ENCODE peak calls at places on chromosomes 7 and 10, in five cellular contexts. Z is GM12878, W is GM12891, S is SK-N-SH, U is H1. X is an unnamed sample.

GRCh38 chr7:137642467-137642866 is 204.3 kb downstream of the DGKI start:
- DNase-seq in Z (no peak), W (no peak), S (no peak), U (no peak), X (no peak)

GRCh38 chr10:13414855-13415254 is 66.8 kb upstream of the SEPHS1 start:
- DNase-seq in Z (no peak), W (no peak), S (peak; percentile 36), U (peak; percentile 77), X (no peak)

GRCh38 chr7:25460426-25460825 is 232.1 kb upstream of the NPVF start:
- DNase-seq in Z (no peak), W (no peak), S (no peak), U (no peak), X (no peak)

GRCh38 chr7:37376386-37376785 is 72.3 kb downstream of the ELMO1 start:
- DNase-seq in Z (no peak), W (no peak), S (no peak), U (no peak), X (no peak)

GRCh38 chr7:63065684-63066083 is 933.0 kb upstream of the ZNF722 start:
- DNase-seq in Z (no peak), W (no peak), S (no peak), U (no peak), X (no peak)

GRCh38 chr7:86600506-86601290 is 43.0 kb upstream of the GRM3 start:
- DNase-seq in Z (no peak), W (no peak), S (no peak), U (no peak), X (no peak)

GRCh38 chr10:3895045-3895609 is 110.1 kb upstream of the KLF6 start:
- DNase-seq in Z (no peak), W (no peak), S (no peak), U (no peak), X (no peak)

GRCh38 chr7:90222811-90223725 is 11.5 kb downstream of the STEAP2 start:
- DNase-seq in Z (no peak), W (no peak), S (no peak), U (no peak), X (no peak)

GRCh38 chr7:47479821-47480575 is 101.9 kb downstream of the TNS3 start:
- DNase-seq in Z (no peak), W (no peak), S (no peak), U (no peak), X (no peak)

GRCh38 chr10:131747791-131748190 is 153.0 kb upstream of the PPP2R2D start:
- DNase-seq in Z (no peak), W (no peak), S (no peak), U (no peak), X (no peak)

GRCh38 chr7:15723840-15724239 is 37.4 kb upstream of the MEOX2 start:
- DNase-seq in Z (no peak), W (no peak), S (no peak), U (no peak), X (no peak)

GRCh38 chr7:70631732-70632131 is 500.2 kb upstream of the GALNT17 start:
- DNase-seq in Z (no peak), W (no peak), S (no peak), U (peak; percentile 55), X (no peak)

GRCh38 chr7:108202743-108203142 is 72.6 kb upstream of the LAMB4 start:
- DNase-seq in Z (no peak), W (no peak), S (peak; percentile 40), U (no peak), X (no peak)

GRCh38 chr7:234712-235553 is 42.6 kb downstream of the FAM20C start:
- DNase-seq in Z (no peak), W (no peak), S (no peak), U (no peak), X (no peak)

GRCh38 chr7:157426463-157427301 is 89.9 kb downstream of the DNAJB6 start:
- DNase-seq in Z (no peak), W (no peak), S (no peak), U (peak; percentile 44), X (no peak)

GRCh38 chr10:126583507-126584200 is 86.8 kb downstream of the C10orf90 start:
- DNase-seq in Z (no peak), W (no peak), S (no peak), U (no peak), X (no peak)

GRCh38 chr10:132912685-132913558 is 29.4 kb downstream of the CFAP46 start:
- DNase-seq in Z (no peak), W (no peak), S (no peak), U (peak; percentile 80), X (no peak)

GRCh38 chr10:114518401-114519305 is 114.4 kb upstream of the AFAP1L2 start:
- DNase-seq in Z (no peak), W (no peak), S (no peak), U (no peak), X (no peak)

GRCh38 chr10:116769791-116770190 is 27.4 kb upstream of the HSPA12A start:
- DNase-seq in Z (no peak), W (no peak), S (no peak), U (no peak), X (no peak)

GRCh38 chr10:104273291-104273690 is 4.3 kb downstream of the GSTO2 start:
- DNase-seq in Z (no peak), W (no peak), S (no peak), U (no peak), X (no peak)

GRCh38 chr7:69903410-69903809 is 305.1 kb downstream of the AUTS2 start:
- DNase-seq in Z (no peak), W (no peak), S (no peak), U (no peak), X (no peak)

GRCh38 chr10:60644436-60645130 is 133.7 kb upstream of the CDK1 start:
- DNase-seq in Z (no peak), W (no peak), S (no peak), U (no peak), X (no peak)

GRCh38 chr10:54060572-54060971 is 740.5 kb downstream of the PCDH15 start:
- DNase-seq in Z (no peak), W (no peak), S (no peak), U (no peak), X (no peak)

GRCh38 chr7:123204206-123204835 is 4.6 kb upstream of the SLC13A1 start:
- DNase-seq in Z (no peak), W (no peak), S (no peak), U (no peak), X (no peak)

GRCh38 chr10:23514321-23514720 is 75.4 kb downstream of the OTUD1 start:
- DNase-seq in Z (no peak), W (no peak), S (no peak), U (no peak), X (no peak)

GRCh38 chr10:32381165-32381564 is 34.2 kb upstream of the EPC1 start:
- DNase-seq in Z (no peak), W (no peak), S (no peak), U (no peak), X (no peak)

GRCh38 chr10:32379314-32379949 is 32.5 kb upstream of the EPC1 start:
- DNase-seq in Z (no peak), W (no peak), S (peak; percentile 49), U (no peak), X (no peak)

GRCh38 chr10:32378371-32379301 is 31.7 kb upstream of the EPC1 start:
- DNase-seq in Z (peak; percentile 72), W (peak; percentile 28), S (peak; percentile 75), U (peak; percentile 84), X (peak; percentile 29)

GRCh38 chr10:32377458-32378370 is 30.8 kb upstream of the EPC1 start:
- DNase-seq in Z (no peak), W (no peak), S (peak; percentile 37), U (no peak), X (no peak)

GRCh38 chr10:32379950-32380547 is 33.1 kb upstream of the EPC1 start:
- DNase-seq in Z (no peak), W (no peak), S (no peak), U (no peak), X (no peak)
- TF ChIP-seq TAF1 in Z (no peak), W (no peak), S (no peak), U (no peak), X (no peak)

DNA sequence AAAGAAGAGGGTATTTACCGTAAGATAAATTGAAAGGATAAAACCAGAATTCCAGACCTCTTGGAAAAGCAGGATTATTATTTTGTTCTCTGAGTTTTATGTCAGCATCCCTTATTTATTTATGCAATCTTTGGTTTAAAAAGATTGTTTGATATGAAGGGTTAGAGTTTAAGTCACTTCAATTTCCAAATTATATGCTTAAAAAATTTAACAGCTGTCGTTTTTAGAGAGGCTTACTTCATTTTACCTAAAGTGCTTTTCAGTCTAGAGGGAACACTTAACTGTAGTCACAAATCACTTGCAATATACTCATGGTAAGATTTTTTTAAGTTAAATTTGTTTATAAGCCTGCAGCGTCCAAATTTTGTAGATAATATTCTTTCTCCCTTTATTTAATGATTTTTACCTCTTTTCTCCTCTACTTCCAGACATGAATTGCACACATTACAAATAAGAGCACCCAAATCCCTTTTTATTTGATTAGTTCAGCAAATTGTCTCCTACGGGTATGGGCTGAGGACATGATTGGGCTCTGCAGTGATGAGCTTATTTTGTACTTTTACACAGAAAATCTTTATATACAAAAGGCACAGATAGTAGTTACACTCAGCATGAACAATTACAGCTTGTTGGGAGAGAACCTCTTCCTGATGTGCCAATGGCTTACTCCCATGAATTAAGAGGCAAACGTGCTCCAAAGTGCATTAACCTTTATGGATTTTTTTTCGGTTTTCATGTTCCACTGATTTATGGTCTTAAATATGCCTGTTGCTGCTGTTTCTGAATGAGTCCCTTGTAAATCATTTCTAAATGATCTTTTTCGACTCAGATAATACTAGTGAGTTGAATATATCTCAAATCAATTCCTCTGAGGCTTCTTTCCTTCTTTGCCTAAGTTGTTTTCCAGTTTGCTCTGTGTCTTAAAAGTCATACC is 319.3 kb upstream of the LRGUK start:
- DNase-seq in Z (no peak), W (no peak), S (peak; percentile 63), U (no peak), X (no peak)
- TF ChIP-seq TAF1 in Z (no peak), W (no peak), S (no peak), U (no peak), X (no peak)

GRCh38 chr7:5567810-5568209 is 144.2 kb upstream of the TNRC18 start:
- DNase-seq in Z (no peak), W (no peak), S (peak; percentile 25), U (no peak), X (no peak)
- TF ChIP-seq TAF1 in Z (no peak), W (no peak), S (no peak), U (no peak), X (no peak)

DNA sequence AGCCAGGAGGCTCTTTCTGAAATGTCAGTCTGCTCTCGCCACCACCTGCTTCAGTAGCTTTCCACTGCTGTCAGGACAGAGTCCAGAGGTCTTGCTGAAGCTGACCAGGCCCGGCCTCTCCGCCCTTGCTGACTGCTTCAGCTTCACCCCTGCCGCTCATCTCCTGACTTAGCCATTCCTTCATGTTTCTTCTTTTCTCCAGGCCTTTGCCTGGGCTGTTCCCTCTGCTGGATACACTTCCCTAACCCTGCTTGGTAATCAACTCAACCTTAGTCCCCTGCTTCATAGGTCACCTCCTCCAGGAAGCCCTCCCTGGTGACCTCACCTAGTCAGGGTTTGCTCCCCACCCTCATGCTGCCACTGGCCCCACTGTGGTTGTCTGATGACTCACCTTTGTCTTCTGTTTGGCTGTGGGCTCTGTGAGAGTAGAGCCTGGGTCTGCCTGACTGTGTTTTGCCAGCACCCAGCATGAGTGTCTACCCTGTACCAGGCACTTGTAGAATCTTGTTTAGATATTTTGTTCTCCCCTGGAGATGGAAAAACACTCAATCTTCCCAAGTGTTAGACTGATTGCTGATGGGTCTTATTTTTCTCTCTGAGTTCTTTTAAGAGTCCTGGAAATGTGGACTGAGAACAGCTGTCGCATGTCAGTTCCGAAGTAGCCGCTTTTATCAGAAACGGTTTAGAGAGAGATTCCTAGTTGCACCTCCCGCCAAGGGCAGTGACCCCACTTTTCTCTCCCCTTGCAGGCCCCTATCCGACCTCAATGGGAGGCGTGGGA is 134.1 kb downstream of the GRK5 start:
- DNase-seq in Z (no peak), W (no peak), S (no peak), U (no peak), X (no peak)
- TF ChIP-seq TAF1 in Z (no peak), W (no peak), S (no peak), U (no peak), X (no peak)

GRCh38 chr10:74255800-74256422 is 104.9 kb downstream of the ADK start:
- DNase-seq in Z (no peak), W (no peak), S (no peak), U (no peak), X (no peak)
- TF ChIP-seq TAF1 in Z (no peak), W (no peak), S (no peak), U (no peak), X (no peak)